ENCODE peak calls at places on chromosome 1, in ten cellular contexts. O is GM04503, L is NCI-H510A treated with DMSO at 0.1 percent for 48 hours, U is GM18507, S is epithelial cell of esophagus, A is renal cortical epithelial cell, N is natural killer cell, E is foreskin fibroblast, K is heart left ventricle, T is midbrain. P is an unnamed sample.

GRCh38 chr1:207025144-207025880 is 7.2 kb downstream of the C1orf116 start:
- DNase-seq in E (peak), K (peak), N (no peak), L (no peak), A (peak), T (no peak), S (peak), U (no peak), O (no peak), P (no peak)

GRCh38 chr1:223007250-223007649 is 135.8 kb downstream of the TLR5 start:
- DNase-seq in E (no peak), K (no peak), T (no peak), S (no peak), L (no peak), U (no peak), O (no peak), A (peak), N (no peak), P (no peak)

GRCh38 chr1:156346636-156347035 is 8.3 kb downstream of the TSACC start:
- DNase-seq in L (no peak), K (no peak), E (peak), U (no peak), O (peak), S (no peak), A (no peak), N (no peak), T (no peak), P (no peak)

GRCh38 chr1:38444311-38444710 is 397.7 kb upstream of the POU3F1 start:
- DNase-seq in T (no peak), E (no peak), N (no peak), A (no peak), L (no peak), U (no peak), S (peak), K (no peak), O (peak), P (no peak)

GRCh38 chr1:13543927-13544556 is 30.2 kb upstream of the LRRC38 start:
- DNase-seq in U (no peak), T (peak), N (no peak), L (no peak), K (peak), A (no peak), E (no peak), S (peak), O (peak), P (peak)

GRCh38 chr1:53575141-53575947 is 116.1 kb downstream of the DMRTB1 start:
- DNase-seq in E (no peak), T (no peak), A (no peak), L (no peak), N (no peak), K (no peak), S (no peak), U (no peak), O (no peak), P (no peak)

GRCh38 chr1:103177146-103177850 is 69.0 kb upstream of the COL11A1 start:
- DNase-seq in A (no peak), L (no peak), T (no peak), O (no peak), N (no peak), E (no peak), S (no peak), U (no peak), K (no peak), P (no peak)

GRCh38 chr1:200410566-200410878 is 686 bp upstream of the ZNF281 start:
- DNase-seq in N (no peak), S (peak), T (no peak), O (no peak), K (no peak), L (peak), A (peak), E (peak), U (no peak), P (no peak)

GRCh38 chr1:9630331-9631081 is 21.0 kb upstream of the PIK3CD start:
- DNase-seq in U (no peak), T (no peak), S (no peak), K (no peak), L (no peak), N (peak), E (no peak), O (no peak), A (no peak), P (no peak)

GRCh38 chr1:171267391-171267790 is 19.1 kb downstream of the FMO1 start:
- DNase-seq in A (no peak), L (no peak), U (no peak), K (no peak), T (no peak), O (no peak), E (peak), S (peak), N (no peak), P (no peak)